ENCODE peak calls at places on chromosomes 12 and 14, in six cellular contexts. One of them, this sample, is unnamed.
A peak's percentile ranks its signal among the peaks of the same experiment; 100 is the strongest.

GRCh38 chr12:68352067-68352466 is 19.9 kb upstream of the MDM1 start:
- ATAC-seq in activated CD8-positive, alpha-beta T cell treated with anti-CD3 and anti-CD28 coated beads, Interleukin-2, amount 10 ng/mL, durations not matched to agents 7 days and 5 days: no peak
- ATAC-seq in aorta: no peak
- ATAC-seq in T-helper 17 cell: no peak
- ATAC-seq in esophagus mucosa: no peak
- ATAC-seq in activated T-helper 17 cell treated with anti-CD3 and anti-CD28 coated beads, Interleukin-2, amount 50 U/mL, for 72 hours: no peak
- ATAC-seq in this sample: no peak

GRCh38 chr12:54879132-54879531 is 24.8 kb downstream of the MUCL1 start:
- ATAC-seq in activated CD8-positive, alpha-beta T cell treated with anti-CD3 and anti-CD28 coated beads, Interleukin-2, amount 10 ng/mL, durations not matched to agents 7 days and 5 days: no peak
- ATAC-seq in aorta: no peak
- ATAC-seq in T-helper 17 cell: no peak
- ATAC-seq in esophagus mucosa: no peak
- ATAC-seq in activated T-helper 17 cell treated with anti-CD3 and anti-CD28 coated beads, Interleukin-2, amount 50 U/mL, for 72 hours: peak; percentile 28
- ATAC-seq in this sample: no peak

GRCh38 chr14:47674546-47675238 is 713 bp downstream of the MDGA2 start:
- ATAC-seq in activated CD8-positive, alpha-beta T cell treated with anti-CD3 and anti-CD28 coated beads, Interleukin-2, amount 10 ng/mL, durations not matched to agents 7 days and 5 days: no peak
- ATAC-seq in aorta: peak; percentile 16
- ATAC-seq in T-helper 17 cell: no peak
- ATAC-seq in esophagus mucosa: no peak
- ATAC-seq in activated T-helper 17 cell treated with anti-CD3 and anti-CD28 coated beads, Interleukin-2, amount 50 U/mL, for 72 hours: no peak
- ATAC-seq in this sample: no peak

GRCh38 chr12:11543513-11544168 is 105.8 kb upstream of the ETV6 start:
- ATAC-seq in activated CD8-positive, alpha-beta T cell treated with anti-CD3 and anti-CD28 coated beads, Interleukin-2, amount 10 ng/mL, durations not matched to agents 7 days and 5 days: no peak
- ATAC-seq in aorta: no peak
- ATAC-seq in T-helper 17 cell: no peak
- ATAC-seq in esophagus mucosa: peak; percentile 91
- ATAC-seq in activated T-helper 17 cell treated with anti-CD3 and anti-CD28 coated beads, Interleukin-2, amount 50 U/mL, for 72 hours: no peak
- ATAC-seq in this sample: no peak

GRCh38 chr12:41274643-41275042 is 86.5 kb downstream of the PDZRN4 start:
- ATAC-seq in activated CD8-positive, alpha-beta T cell treated with anti-CD3 and anti-CD28 coated beads, Interleukin-2, amount 10 ng/mL, durations not matched to agents 7 days and 5 days: no peak
- ATAC-seq in aorta: no peak
- ATAC-seq in T-helper 17 cell: no peak
- ATAC-seq in esophagus mucosa: no peak
- ATAC-seq in activated T-helper 17 cell treated with anti-CD3 and anti-CD28 coated beads, Interleukin-2, amount 50 U/mL, for 72 hours: no peak
- ATAC-seq in this sample: no peak

GRCh38 chr14:37246427-37246829 is 48.7 kb downstream of the MIPOL1 start:
- ATAC-seq in activated CD8-positive, alpha-beta T cell treated with anti-CD3 and anti-CD28 coated beads, Interleukin-2, amount 10 ng/mL, durations not matched to agents 7 days and 5 days: no peak
- ATAC-seq in aorta: no peak
- ATAC-seq in T-helper 17 cell: no peak
- ATAC-seq in esophagus mucosa: peak; percentile 78
- ATAC-seq in activated T-helper 17 cell treated with anti-CD3 and anti-CD28 coated beads, Interleukin-2, amount 50 U/mL, for 72 hours: no peak
- ATAC-seq in this sample: no peak

GRCh38 chr12:4909734-4910501 is at the start of gene KCNA1:
- ATAC-seq in activated CD8-positive, alpha-beta T cell treated with anti-CD3 and anti-CD28 coated beads, Interleukin-2, amount 10 ng/mL, durations not matched to agents 7 days and 5 days: peak; percentile 46
- ATAC-seq in aorta: peak; percentile 65
- ATAC-seq in T-helper 17 cell: peak; percentile 30
- ATAC-seq in esophagus mucosa: no peak
- ATAC-seq in activated T-helper 17 cell treated with anti-CD3 and anti-CD28 coated beads, Interleukin-2, amount 50 U/mL, for 72 hours: no peak
- ATAC-seq in this sample: no peak

GRCh38 chr12:52020539-52021336 is 14.0 kb downstream of the TAMALIN start:
- ATAC-seq in activated CD8-positive, alpha-beta T cell treated with anti-CD3 and anti-CD28 coated beads, Interleukin-2, amount 10 ng/mL, durations not matched to agents 7 days and 5 days: peak; percentile 31
- ATAC-seq in aorta: no peak
- ATAC-seq in T-helper 17 cell: peak; percentile 31
- ATAC-seq in esophagus mucosa: peak; percentile 23
- ATAC-seq in activated T-helper 17 cell treated with anti-CD3 and anti-CD28 coated beads, Interleukin-2, amount 50 U/mL, for 72 hours: no peak
- ATAC-seq in this sample: peak; percentile 65

GRCh38 chr14:99990268-99991170 is 74.7 kb upstream of the EVL start:
- ATAC-seq in activated CD8-positive, alpha-beta T cell treated with anti-CD3 and anti-CD28 coated beads, Interleukin-2, amount 10 ng/mL, durations not matched to agents 7 days and 5 days: no peak
- ATAC-seq in aorta: no peak
- ATAC-seq in T-helper 17 cell: no peak
- ATAC-seq in esophagus mucosa: no peak
- ATAC-seq in activated T-helper 17 cell treated with anti-CD3 and anti-CD28 coated beads, Interleukin-2, amount 50 U/mL, for 72 hours: no peak
- ATAC-seq in this sample: no peak

GRCh38 chr12:98416845-98417244 is 98.5 kb upstream of the TMPO start:
- ATAC-seq in activated CD8-positive, alpha-beta T cell treated with anti-CD3 and anti-CD28 coated beads, Interleukin-2, amount 10 ng/mL, durations not matched to agents 7 days and 5 days: no peak
- ATAC-seq in aorta: no peak
- ATAC-seq in T-helper 17 cell: no peak
- ATAC-seq in esophagus mucosa: no peak
- ATAC-seq in activated T-helper 17 cell treated with anti-CD3 and anti-CD28 coated beads, Interleukin-2, amount 50 U/mL, for 72 hours: no peak
- ATAC-seq in this sample: no peak

GRCh38 chr14:104820669-104821228 is 19.8 kb downstream of the ZBTB42 start:
- ATAC-seq in activated CD8-positive, alpha-beta T cell treated with anti-CD3 and anti-CD28 coated beads, Interleukin-2, amount 10 ng/mL, durations not matched to agents 7 days and 5 days: no peak
- ATAC-seq in aorta: no peak
- ATAC-seq in T-helper 17 cell: no peak
- ATAC-seq in esophagus mucosa: peak; percentile 48
- ATAC-seq in activated T-helper 17 cell treated with anti-CD3 and anti-CD28 coated beads, Interleukin-2, amount 50 U/mL, for 72 hours: no peak
- ATAC-seq in this sample: no peak

GRCh38 chr12:45381351-45381750 is 165.5 kb downstream of the ANO6 start:
- ATAC-seq in activated CD8-positive, alpha-beta T cell treated with anti-CD3 and anti-CD28 coated beads, Interleukin-2, amount 10 ng/mL, durations not matched to agents 7 days and 5 days: no peak
- ATAC-seq in aorta: no peak
- ATAC-seq in T-helper 17 cell: no peak
- ATAC-seq in esophagus mucosa: peak; percentile 54
- ATAC-seq in activated T-helper 17 cell treated with anti-CD3 and anti-CD28 coated beads, Interleukin-2, amount 50 U/mL, for 72 hours: no peak
- ATAC-seq in this sample: no peak

GRCh38 chr12:116222358-116222757 is 55.1 kb downstream of the MED13L start:
- ATAC-seq in activated CD8-positive, alpha-beta T cell treated with anti-CD3 and anti-CD28 coated beads, Interleukin-2, amount 10 ng/mL, durations not matched to agents 7 days and 5 days: no peak
- ATAC-seq in aorta: peak; percentile 81
- ATAC-seq in T-helper 17 cell: no peak
- ATAC-seq in esophagus mucosa: peak; percentile 85
- ATAC-seq in activated T-helper 17 cell treated with anti-CD3 and anti-CD28 coated beads, Interleukin-2, amount 50 U/mL, for 72 hours: peak; percentile 38
- ATAC-seq in this sample: no peak

GRCh38 chr14:104657563-104658324 is 31.7 kb upstream of the INF2 start:
- ATAC-seq in activated CD8-positive, alpha-beta T cell treated with anti-CD3 and anti-CD28 coated beads, Interleukin-2, amount 10 ng/mL, durations not matched to agents 7 days and 5 days: no peak
- ATAC-seq in aorta: no peak
- ATAC-seq in T-helper 17 cell: peak; percentile 55
- ATAC-seq in esophagus mucosa: peak; percentile 42
- ATAC-seq in activated T-helper 17 cell treated with anti-CD3 and anti-CD28 coated beads, Interleukin-2, amount 50 U/mL, for 72 hours: no peak
- ATAC-seq in this sample: peak; percentile 68

GRCh38 chr12:48193623-48194022 is 9.5 kb downstream of the OR10AD1 start:
- ATAC-seq in activated CD8-positive, alpha-beta T cell treated with anti-CD3 and anti-CD28 coated beads, Interleukin-2, amount 10 ng/mL, durations not matched to agents 7 days and 5 days: no peak
- ATAC-seq in aorta: no peak
- ATAC-seq in T-helper 17 cell: no peak
- ATAC-seq in esophagus mucosa: no peak
- ATAC-seq in activated T-helper 17 cell treated with anti-CD3 and anti-CD28 coated beads, Interleukin-2, amount 50 U/mL, for 72 hours: no peak
- ATAC-seq in this sample: no peak

GRCh38 chr12:105831372-105831771 is 307.4 kb downstream of the NUAK1 start:
- ATAC-seq in activated CD8-positive, alpha-beta T cell treated with anti-CD3 and anti-CD28 coated beads, Interleukin-2, amount 10 ng/mL, durations not matched to agents 7 days and 5 days: no peak
- ATAC-seq in aorta: no peak
- ATAC-seq in T-helper 17 cell: no peak
- ATAC-seq in esophagus mucosa: no peak
- ATAC-seq in activated T-helper 17 cell treated with anti-CD3 and anti-CD28 coated beads, Interleukin-2, amount 50 U/mL, for 72 hours: no peak
- ATAC-seq in this sample: no peak

GRCh38 chr14:90288646-90289355 is 32.4 kb downstream of the PSMC1 start:
- ATAC-seq in activated CD8-positive, alpha-beta T cell treated with anti-CD3 and anti-CD28 coated beads, Interleukin-2, amount 10 ng/mL, durations not matched to agents 7 days and 5 days: no peak
- ATAC-seq in aorta: no peak
- ATAC-seq in T-helper 17 cell: no peak
- ATAC-seq in esophagus mucosa: no peak
- ATAC-seq in activated T-helper 17 cell treated with anti-CD3 and anti-CD28 coated beads, Interleukin-2, amount 50 U/mL, for 72 hours: no peak
- ATAC-seq in this sample: no peak

GRCh38 chr14:87725318-87725717 is 267.7 kb downstream of the GALC start:
- ATAC-seq in activated CD8-positive, alpha-beta T cell treated with anti-CD3 and anti-CD28 coated beads, Interleukin-2, amount 10 ng/mL, durations not matched to agents 7 days and 5 days: no peak
- ATAC-seq in aorta: no peak
- ATAC-seq in T-helper 17 cell: no peak
- ATAC-seq in esophagus mucosa: no peak
- ATAC-seq in activated T-helper 17 cell treated with anti-CD3 and anti-CD28 coated beads, Interleukin-2, amount 50 U/mL, for 72 hours: no peak
- ATAC-seq in this sample: no peak

GRCh38 chr12:124466200-124467128 is 100.9 kb downstream of the NCOR2 start:
- ATAC-seq in activated CD8-positive, alpha-beta T cell treated with anti-CD3 and anti-CD28 coated beads, Interleukin-2, amount 10 ng/mL, durations not matched to agents 7 days and 5 days: peak; percentile 98
- ATAC-seq in aorta: peak; percentile 56
- ATAC-seq in T-helper 17 cell: peak; percentile 94
- ATAC-seq in esophagus mucosa: peak; percentile 71
- ATAC-seq in activated T-helper 17 cell treated with anti-CD3 and anti-CD28 coated beads, Interleukin-2, amount 50 U/mL, for 72 hours: peak; percentile 98
- ATAC-seq in this sample: peak; percentile 98

GRCh38 chr12:88361493-88361892 is 218.8 kb downstream of the KITLG start:
- ATAC-seq in activated CD8-positive, alpha-beta T cell treated with anti-CD3 and anti-CD28 coated beads, Interleukin-2, amount 10 ng/mL, durations not matched to agents 7 days and 5 days: no peak
- ATAC-seq in aorta: no peak
- ATAC-seq in T-helper 17 cell: no peak
- ATAC-seq in esophagus mucosa: peak; percentile 80
- ATAC-seq in activated T-helper 17 cell treated with anti-CD3 and anti-CD28 coated beads, Interleukin-2, amount 50 U/mL, for 72 hours: no peak
- ATAC-seq in this sample: peak; percentile 16

GRCh38 chr14:78933948-78934524 is 763.9 kb downstream of the NRXN3 start:
- ATAC-seq in activated CD8-positive, alpha-beta T cell treated with anti-CD3 and anti-CD28 coated beads, Interleukin-2, amount 10 ng/mL, durations not matched to agents 7 days and 5 days: no peak
- ATAC-seq in aorta: no peak
- ATAC-seq in T-helper 17 cell: no peak
- ATAC-seq in esophagus mucosa: no peak
- ATAC-seq in activated T-helper 17 cell treated with anti-CD3 and anti-CD28 coated beads, Interleukin-2, amount 50 U/mL, for 72 hours: no peak
- ATAC-seq in this sample: no peak

GRCh38 chr12:72432037-72432604 is 160.0 kb downstream of the TRHDE start:
- ATAC-seq in activated CD8-positive, alpha-beta T cell treated with anti-CD3 and anti-CD28 coated beads, Interleukin-2, amount 10 ng/mL, durations not matched to agents 7 days and 5 days: no peak
- ATAC-seq in aorta: no peak
- ATAC-seq in T-helper 17 cell: no peak
- ATAC-seq in esophagus mucosa: no peak
- ATAC-seq in activated T-helper 17 cell treated with anti-CD3 and anti-CD28 coated beads, Interleukin-2, amount 50 U/mL, for 72 hours: no peak
- ATAC-seq in this sample: peak; percentile 34

GRCh38 chr12:71865757-71866536 is 26.4 kb downstream of the TBC1D15 start:
- ATAC-seq in activated CD8-positive, alpha-beta T cell treated with anti-CD3 and anti-CD28 coated beads, Interleukin-2, amount 10 ng/mL, durations not matched to agents 7 days and 5 days: no peak
- ATAC-seq in aorta: no peak
- ATAC-seq in T-helper 17 cell: no peak
- ATAC-seq in esophagus mucosa: no peak
- ATAC-seq in activated T-helper 17 cell treated with anti-CD3 and anti-CD28 coated beads, Interleukin-2, amount 50 U/mL, for 72 hours: peak; percentile 12
- ATAC-seq in this sample: no peak

GRCh38 chr12:105960319-105961076 is 178.3 kb downstream of the NUAK1 start:
- ATAC-seq in activated CD8-positive, alpha-beta T cell treated with anti-CD3 and anti-CD28 coated beads, Interleukin-2, amount 10 ng/mL, durations not matched to agents 7 days and 5 days: no peak
- ATAC-seq in aorta: no peak
- ATAC-seq in T-helper 17 cell: no peak
- ATAC-seq in esophagus mucosa: no peak
- ATAC-seq in activated T-helper 17 cell treated with anti-CD3 and anti-CD28 coated beads, Interleukin-2, amount 50 U/mL, for 72 hours: no peak
- ATAC-seq in this sample: no peak

GRCh38 chr14:51454351-51454750 is 197.4 kb upstream of the FRMD6 start:
- ATAC-seq in activated CD8-positive, alpha-beta T cell treated with anti-CD3 and anti-CD28 coated beads, Interleukin-2, amount 10 ng/mL, durations not matched to agents 7 days and 5 days: no peak
- ATAC-seq in aorta: no peak
- ATAC-seq in T-helper 17 cell: no peak
- ATAC-seq in esophagus mucosa: no peak
- ATAC-seq in activated T-helper 17 cell treated with anti-CD3 and anti-CD28 coated beads, Interleukin-2, amount 50 U/mL, for 72 hours: no peak
- ATAC-seq in this sample: no peak

GRCh38 chr12:108696111-108696995 is 35.0 kb downstream of the CORO1C start:
- ATAC-seq in activated CD8-positive, alpha-beta T cell treated with anti-CD3 and anti-CD28 coated beads, Interleukin-2, amount 10 ng/mL, durations not matched to agents 7 days and 5 days: peak; percentile 35
- ATAC-seq in aorta: no peak
- ATAC-seq in T-helper 17 cell: no peak
- ATAC-seq in esophagus mucosa: peak; percentile 86
- ATAC-seq in activated T-helper 17 cell treated with anti-CD3 and anti-CD28 coated beads, Interleukin-2, amount 50 U/mL, for 72 hours: peak; percentile 76
- ATAC-seq in this sample: no peak

GRCh38 chr12:108235231-108235959 is 103.7 kb downstream of the CMKLR1 start:
- ATAC-seq in activated CD8-positive, alpha-beta T cell treated with anti-CD3 and anti-CD28 coated beads, Interleukin-2, amount 10 ng/mL, durations not matched to agents 7 days and 5 days: no peak
- ATAC-seq in aorta: no peak
- ATAC-seq in T-helper 17 cell: no peak
- ATAC-seq in esophagus mucosa: no peak
- ATAC-seq in activated T-helper 17 cell treated with anti-CD3 and anti-CD28 coated beads, Interleukin-2, amount 50 U/mL, for 72 hours: no peak
- ATAC-seq in this sample: no peak

GRCh38 chr12:131963381-131963780 is 13.6 kb downstream of the EP400 start:
- ATAC-seq in activated CD8-positive, alpha-beta T cell treated with anti-CD3 and anti-CD28 coated beads, Interleukin-2, amount 10 ng/mL, durations not matched to agents 7 days and 5 days: no peak
- ATAC-seq in aorta: no peak
- ATAC-seq in T-helper 17 cell: peak; percentile 37
- ATAC-seq in esophagus mucosa: no peak
- ATAC-seq in activated T-helper 17 cell treated with anti-CD3 and anti-CD28 coated beads, Interleukin-2, amount 50 U/mL, for 72 hours: no peak
- ATAC-seq in this sample: no peak